ENCODE peak calls at places on chromosomes 12 and 14, in six cellular contexts. D is tibial nerve, Z is right atrium auricular region, A is cardiac muscle cell, H is heart left ventricle, X is AG04450. U is an unnamed sample.

GRCh38 chr12:26737487-26738030 is 95.4 kb downstream of the ITPR2 start:
- DNase-seq in D (no peak), Z (no peak), A (no peak), H (no peak), X (no peak), U (no peak)

GRCh38 chr12:30153981-30154380 is 370.2 kb upstream of the TMTC1 start:
- DNase-seq in D (no peak), Z (no peak), A (no peak), H (no peak), X (no peak), U (no peak)

GRCh38 chr12:6553051-6553868 is 2.6 kb downstream of the IFFO1 start:
- DNase-seq in D (peak), Z (peak), A (peak), H (peak), X (no peak), U (peak)

GRCh38 chr12:70590549-70591226 is 46.5 kb downstream of the PTPRB start:
- DNase-seq in D (no peak), Z (no peak), A (peak), H (no peak), X (no peak), U (no peak)

GRCh38 chr12:133057446-133057845 is 20.1 kb downstream of the ZNF84 start:
- DNase-seq in D (no peak), Z (no peak), A (no peak), H (no peak), X (no peak), U (no peak)

GRCh38 chr12:22321620-22322019 is 12.9 kb downstream of the ST8SIA1 start:
- DNase-seq in D (no peak), Z (no peak), A (peak), H (no peak), X (no peak), U (no peak)

GRCh38 chr14:103110681-103111296 is 12.5 kb upstream of the TNFAIP2 start:
- DNase-seq in D (no peak), Z (no peak), A (peak), H (no peak), X (no peak), U (no peak)

GRCh38 chr14:104184911-104185499 is 46.6 kb downstream of the KIF26A start:
- DNase-seq in D (no peak), Z (no peak), A (peak), H (peak), X (no peak), U (no peak)

GRCh38 chr14:101196795-101197590 is 293.5 kb upstream of the RTL1 start:
- DNase-seq in D (no peak), Z (peak), A (no peak), H (no peak), X (no peak), U (no peak)

GRCh38 chr14:71754422-71755095 is 177.7 kb upstream of the RGS6 start:
- DNase-seq in D (no peak), Z (no peak), A (no peak), H (no peak), X (no peak), U (no peak)
- H3K4me3 ChIP-seq in D (no peak), Z (no peak), A (no peak), H (no peak), X (no peak), U (no peak)

GRCh38 chr14:91714805-91715204 is 17.1 kb downstream of the CATSPERB start:
- DNase-seq in D (no peak), Z (no peak), A (no peak), H (no peak), X (no peak), U (no peak)
- TF ChIP-seq CTCF in D (no peak), Z (no peak), A (no peak), H (no peak), X (no peak), U (no peak)

GRCh38 chr14:64610049-64610746 is 60.4 kb downstream of the PPP1R36 start:
- DNase-seq in D (no peak), Z (no peak), A (no peak), H (no peak), X (no peak), U (no peak)

GRCh38 chr14:64614992-64615391 is 65.2 kb downstream of the PPP1R36 start:
- DNase-seq in D (no peak), Z (no peak), A (no peak), H (no peak), X (no peak), U (no peak)

GRCh38 chr14:64612021-64612380 is 62.2 kb downstream of the PPP1R36 start:
- DNase-seq in D (no peak), Z (no peak), A (peak), H (no peak), X (peak), U (no peak)

GRCh38 chr14:64614214-64614613 is 64.5 kb downstream of the PPP1R36 start:
- DNase-seq in D (no peak), Z (no peak), A (peak), H (no peak), X (no peak), U (no peak)

DNA sequence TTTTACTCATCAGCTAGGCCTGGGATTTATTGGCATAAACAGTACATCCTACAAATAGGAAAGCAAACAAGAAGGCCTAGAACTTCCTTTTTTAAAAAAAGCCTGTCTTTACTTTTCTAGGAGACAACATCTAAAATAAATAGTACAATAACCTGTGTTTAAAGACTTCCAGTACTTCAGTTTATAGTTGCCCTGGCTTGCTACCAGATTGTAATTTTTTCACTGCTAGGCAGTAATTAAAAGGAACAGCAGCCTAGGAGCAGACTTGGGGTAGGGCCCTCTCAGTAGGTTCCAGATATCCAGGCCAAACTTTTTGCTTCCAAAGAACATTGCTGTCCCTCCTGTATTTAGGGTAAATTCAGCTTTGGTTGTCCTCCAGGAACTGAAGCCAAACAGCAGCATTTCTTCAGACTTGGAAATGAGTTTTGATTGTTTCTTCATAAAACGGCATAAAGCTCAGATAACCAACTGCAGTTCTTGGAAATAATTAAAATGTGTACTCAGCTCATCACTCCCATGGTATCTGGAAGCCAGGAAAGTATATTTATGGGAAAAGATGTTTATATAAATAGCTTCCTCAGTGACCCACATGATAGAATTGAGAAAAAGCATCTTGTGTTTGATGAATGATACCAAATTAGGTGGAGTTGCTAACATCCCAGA is 61.7 kb downstream of the PPP1R36 start:
- DNase-seq in D (no peak), Z (no peak), A (peak), H (no peak), X (peak), U (no peak)
- H3K27ac ChIP-seq in D (peak), Z (peak), A (peak), H (peak), X (peak), U (peak)

GRCh38 chr12:94186461-94187237 is 38.3 kb downstream of the PLXNC1 start:
- DNase-seq in D (peak), Z (peak), A (peak), H (peak), X (peak), U (peak)
- H3K4me3 ChIP-seq in D (no peak), Z (no peak), A (no peak), H (no peak), X (peak), U (peak)

DNA sequence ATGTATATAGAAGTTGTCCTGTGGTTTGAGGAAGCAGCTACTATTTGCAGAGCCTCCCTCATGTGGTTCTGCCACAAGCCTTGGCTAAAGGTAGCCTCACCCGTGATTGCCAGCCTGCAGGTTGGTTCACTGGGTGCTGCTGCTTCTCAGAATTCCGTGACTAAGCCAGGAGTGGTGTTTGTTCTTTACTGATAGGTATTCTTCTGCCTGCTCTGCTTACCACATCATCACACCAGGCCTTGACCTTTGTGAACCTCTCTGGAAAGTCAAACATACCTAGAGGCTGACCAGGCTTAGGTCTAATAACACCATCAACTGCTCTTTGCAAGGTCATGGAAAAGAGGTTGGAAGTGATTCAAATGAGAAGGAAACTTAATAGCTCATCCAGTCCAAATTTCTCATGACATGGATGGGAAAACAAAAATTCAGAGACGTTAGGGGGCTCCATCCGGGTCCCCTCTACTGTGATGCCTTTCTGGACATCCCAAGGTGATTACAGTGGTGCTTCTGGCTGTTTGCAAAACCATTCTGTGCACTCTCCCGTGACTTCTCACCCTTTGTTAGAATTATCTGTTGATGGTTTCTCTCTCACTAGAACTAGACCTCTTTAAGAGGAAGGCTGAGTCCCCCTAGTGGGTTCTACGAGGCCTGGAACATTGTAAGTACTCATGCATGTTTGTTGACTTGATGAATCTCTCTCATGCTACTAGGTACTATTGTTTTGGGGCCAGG is 8.5 kb upstream of the SOCS2 start:
- DNase-seq in D (no peak), Z (no peak), A (peak), H (no peak), X (no peak), U (no peak)
- TF ChIP-seq CTCF in D (no peak), Z (peak), A (peak), H (peak), X (peak), U (no peak)

GRCh38 chr12:82359115-82359478 is 768 bp downstream of the METTL25 start:
- DNase-seq in D (no peak), Z (no peak), A (peak), H (peak), X (no peak), U (no peak)
- H3K27ac ChIP-seq in D (peak), Z (peak), A (peak), H (peak), X (no peak), U (peak)

U was measured in dorsolateral prefrontal cortex.